ENCODE peak calls at places on chromosomes 7 and 10, in five cellular contexts. M is ovary; K is CD8-positive, alpha-beta T cell; A is heart left ventricle; R is HepG2. Y is an unnamed sample. For H3K4me1, the result is how much of the 10 kb centered on the place peaks cover.

GRCh38 chr10:47040681-47041080 is 129.5 kb downstream of the PTPN20 start:
- DNase-seq in M (no peak), K (no peak), A (peak), R (no peak), Y (no peak)

GRCh38 chr10:110208614-110209398 is 1.4 kb downstream of the MXI1 start:
- DNase-seq in M (peak), K (peak), A (peak), R (no peak), Y (peak)

GRCh38 chr10:111347386-111348005 is 270.7 kb downstream of the ADRA2A start:
- DNase-seq in M (no peak), K (no peak), A (no peak), R (no peak), Y (no peak)

GRCh38 chr10:109773818-109774440 is 149.4 kb downstream of the XPNPEP1 start:
- DNase-seq in M (no peak), K (no peak), A (no peak), R (peak), Y (no peak)

GRCh38 chr10:47046321-47047126 is 135.3 kb downstream of the PTPN20 start:
- DNase-seq in M (no peak), K (no peak), A (peak), R (no peak), Y (no peak)

GRCh38 chr7:155521743-155522398 is 24.5 kb downstream of the CNPY1 start:
- DNase-seq in M (no peak), K (no peak), A (no peak), R (no peak), Y (no peak)

GRCh38 chr7:68063171-68063570 is 1066.5 kb downstream of the TYW1 start:
- DNase-seq in M (no peak), K (no peak), A (no peak), R (no peak), Y (no peak)

GRCh38 chr7:156777364-156778069 is 115.5 kb downstream of the LMBR1 start:
- DNase-seq in M (no peak), K (no peak), A (no peak), R (no peak), Y (no peak)

GRCh38 chr10:12419279-12419847 is 70.0 kb downstream of the CAMK1D start:
- DNase-seq in M (peak), K (no peak), A (peak), R (no peak), Y (peak)

GRCh38 chr7:517848-518629 is 1.6 kb downstream of the PDGFA start:
- DNase-seq in M (peak), K (no peak), A (peak), R (no peak), Y (peak)

GRCh38 chr7:520503-521161 is 986 bp upstream of the PDGFA start:
- DNase-seq in M (no peak), K (no peak), A (no peak), R (no peak), Y (peak)

GRCh38 chr7:518630-519428 is 817 bp downstream of the PDGFA start:
- DNase-seq in M (peak), K (no peak), A (peak), R (no peak), Y (peak)

GRCh38 chr7:519974-520458 is 370 bp upstream of the PDGFA start:
- DNase-seq in M (no peak), K (no peak), A (peak), R (no peak), Y (peak)

GRCh38 chr7:519429-519973 is at the start of gene PDGFA:
- DNase-seq in M (no peak), K (no peak), A (no peak), R (no peak), Y (no peak)
- H3K4me1 ChIP-seq in M (under half), K (under half), A (under half), R (under half), Y (under half)

GRCh38 chr7:159017741-159018140 is 126.9 kb downstream of the VIPR2 start:
- DNase-seq in M (no peak), K (no peak), A (no peak), R (no peak), Y (no peak)
- H3K4me3 ChIP-seq in M (no peak), K (no peak), A (no peak), R (no peak), Y (no peak)

GRCh38 chr7:72183835-72184234 is 228.3 kb downstream of the CALN1 start:
- DNase-seq in M (no peak), K (no peak), A (no peak), R (peak), Y (no peak)
- TF ChIP-seq CTCF in M (no peak), K (no peak), A (peak), R (no peak), Y (no peak)

DNA sequence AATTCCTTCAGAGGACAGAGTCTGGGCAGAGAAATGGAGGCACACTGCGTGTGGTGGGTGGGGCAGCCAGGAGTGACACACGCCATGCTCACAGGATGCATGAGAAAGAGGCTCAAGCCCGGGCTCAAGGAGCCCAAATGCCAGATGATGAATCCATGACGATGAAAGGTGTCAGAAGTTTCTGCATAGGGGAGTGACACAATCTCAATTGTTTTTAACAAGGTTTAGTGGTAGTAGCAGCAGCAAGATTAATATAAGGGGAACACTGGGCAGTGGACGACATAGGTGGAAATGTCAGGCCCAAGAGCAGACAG is 126.1 kb downstream of the TNS3 start:
- DNase-seq in M (no peak), K (no peak), A (no peak), R (no peak), Y (no peak)
- H3K4me1 ChIP-seq in M (under half), K (under half), A (under half), R (under half), Y (under half)

GRCh38 chr7:105269397-105269796 is 119.3 kb downstream of the SRPK2 start:
- DNase-seq in M (no peak), K (no peak), A (no peak), R (no peak), Y (no peak)

GRCh38 chr7:105268056-105268455 is 120.7 kb downstream of the SRPK2 start:
- DNase-seq in M (no peak), K (no peak), A (no peak), R (no peak), Y (no peak)

GRCh38 chr7:105264707-105265106 is 124.0 kb downstream of the SRPK2 start:
- DNase-seq in M (no peak), K (no peak), A (no peak), R (no peak), Y (no peak)

GRCh38 chr7:105268511-105269392 is 120.0 kb downstream of the SRPK2 start:
- DNase-seq in M (no peak), K (no peak), A (no peak), R (peak), Y (no peak)

GRCh38 chr7:105267244-105267643 is 121.5 kb downstream of the SRPK2 start:
- DNase-seq in M (no peak), K (no peak), A (no peak), R (no peak), Y (no peak)
- H3K4me3 ChIP-seq in M (peak), K (peak), A (no peak), R (no peak), Y (no peak)

Y was measured in uterus.